ENCODE peak calls at places on chromosomes 2 and 18, in nine cellular contexts. J, I, C, H, E, O, A, S and N are unnamed samples.
A peak's percentile ranks its signal among the peaks of the same experiment; 100 is the strongest.

GRCh38 chr2:111116016-111116746 is 4.5 kb upstream of the BCL2L11 start:
- DNase-seq in H (no peak), I (no peak), C (no peak), E (no peak), J (no peak), S (no peak), A (no peak), O (no peak), N (no peak)

GRCh38 chr2:120740765-120741513 is 5.3 kb downstream of the GLI2 start:
- DNase-seq in O (no peak), E (peak; percentile 44), C (no peak), I (peak; percentile 55), A (no peak), H (no peak), J (peak; percentile 62), S (peak; percentile 55), N (no peak)

GRCh38 chr2:2926009-2926857 is 451.4 kb downstream of the EIPR1 start:
- DNase-seq in H (no peak), J (no peak), I (no peak), E (no peak), O (no peak), C (no peak), A (no peak), S (no peak), N (no peak)

GRCh38 chr2:54053830-54054229 is 61.6 kb upstream of the ACYP2 start:
- DNase-seq in E (no peak), I (no peak), A (no peak), S (no peak), C (no peak), J (no peak), O (no peak), H (no peak), N (no peak)

GRCh38 chr2:42086500-42086953 is 38.7 kb downstream of the PKDCC start:
- DNase-seq in J (peak; percentile 76), I (peak; percentile 83), A (peak; percentile 47), C (no peak), H (peak; percentile 52), S (no peak), O (peak; percentile 75), E (no peak), N (no peak)

GRCh38 chr2:101696272-101697123 is 1.0 kb upstream of the MAP4K4 start:
- DNase-seq in J (peak; percentile 70), I (peak; percentile 36), A (peak; percentile 21), O (peak; percentile 50), S (no peak), C (no peak), H (no peak), E (no peak), N (no peak)

GRCh38 chr2:29304399-29304798 is 189.2 kb downstream of the CLIP4 start:
- DNase-seq in E (no peak), O (peak; percentile 43), I (no peak), A (no peak), C (no peak), S (no peak), J (no peak), H (no peak), N (no peak)

GRCh38 chr2:172058660-172059059 is 26.6 kb upstream of the DLX1 start:
- DNase-seq in I (no peak), C (no peak), S (no peak), O (no peak), A (no peak), H (no peak), E (no peak), J (no peak), N (no peak)

GRCh38 chr2:218716070-218716469 is 5.4 kb downstream of the TTLL4 start:
- DNase-seq in I (peak; percentile 50), J (no peak), S (no peak), A (no peak), E (no peak), C (no peak), O (no peak), H (no peak), N (no peak)

GRCh38 chr18:475202-475624 is 25.3 kb downstream of the COLEC12 start:
- DNase-seq in I (peak; percentile 94), J (no peak), O (peak; percentile 77), H (no peak), E (peak; percentile 86), C (no peak), A (no peak), S (no peak), N (no peak)

GRCh38 chr2:73156539-73157124 is 43.9 kb upstream of the RAB11FIP5 start:
- DNase-seq in C (no peak), S (no peak), E (peak; percentile 63), H (peak; percentile 27), A (peak; percentile 34), J (peak; percentile 79), O (peak; percentile 84), I (peak; percentile 79), N (no peak)

GRCh38 chr2:15531095-15531854 is 29.9 kb downstream of the NBAS start:
- DNase-seq in E (no peak), C (no peak), A (no peak), H (no peak), J (no peak), O (no peak), S (no peak), I (no peak), N (no peak)

GRCh38 chr2:126797622-126798275 is 100.9 kb upstream of the TEX51 start:
- DNase-seq in O (no peak), C (no peak), A (no peak), E (no peak), J (no peak), S (peak; percentile 91), I (no peak), H (no peak), N (no peak)

DNA sequence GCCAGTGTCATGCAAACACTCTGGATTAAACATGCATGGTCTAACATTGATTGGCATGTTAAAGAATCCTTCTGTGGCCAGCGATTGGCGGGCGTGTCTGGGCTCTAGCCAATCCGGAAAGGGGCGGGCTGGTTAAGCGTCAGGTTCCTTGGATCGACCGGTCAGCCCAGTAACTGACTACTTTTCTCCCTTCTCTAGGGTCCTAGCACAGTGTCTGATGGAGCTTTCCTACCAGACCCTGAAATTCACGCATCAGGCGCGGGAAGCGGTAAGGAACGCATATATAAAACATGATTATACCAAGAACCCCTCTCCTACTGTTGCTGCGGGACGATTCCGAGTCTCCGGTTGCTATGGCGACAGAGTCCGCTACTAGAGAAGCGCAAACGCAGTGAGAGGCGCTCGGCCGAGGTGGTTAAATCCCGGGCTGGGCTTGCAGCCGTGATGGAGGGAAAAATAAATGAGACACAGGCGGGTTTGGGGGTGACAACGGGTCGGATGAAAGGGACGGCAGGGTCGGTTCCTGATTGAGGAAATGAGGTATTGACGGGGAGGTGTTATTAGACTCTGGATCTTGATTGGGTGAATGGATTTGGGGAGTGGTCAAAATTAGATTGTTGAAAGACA is 29.4 kb downstream of the KATNAL2 start:
- DNase-seq in A (peak; percentile 69), E (peak; percentile 52), I (peak; percentile 87), S (no peak), J (peak; percentile 84), H (peak; percentile 52), O (peak; percentile 82), C (peak; percentile 39), N (peak; percentile 30)
- H3K4me3 ChIP-seq in A (peak overlapping the region; percentile 92), E (peak overlapping the region; percentile 32), I (peak overlapping the region; percentile 48), S (peak overlapping the region; percentile 52), J (peak overlapping the region; percentile 83), H (no peak overlapping the region), O (peak overlapping the region; percentile 82), C (peak overlapping the region; percentile 52), N (peak overlapping the region; percentile 84)

GRCh38 chr2:238599549-238600505 is 173.1 kb downstream of the ASB1 start:
- DNase-seq in E (no peak), S (no peak), H (no peak), A (no peak), I (no peak), J (no peak), O (no peak), C (no peak), N (no peak)

GRCh38 chr2:238598802-238599530 is 172.2 kb downstream of the ASB1 start:
- DNase-seq in E (no peak), H (no peak), O (no peak), J (no peak), C (no peak), A (no peak), S (no peak), I (no peak), N (no peak)

GRCh38 chr2:238601433-238602222 is 174.9 kb downstream of the ASB1 start:
- DNase-seq in C (no peak), A (peak; percentile 80), E (no peak), S (no peak), I (peak; percentile 88), H (no peak), J (peak; percentile 78), O (peak; percentile 92), N (peak; percentile 26)

GRCh38 chr2:238602223-238602945 is 175.7 kb downstream of the ASB1 start:
- DNase-seq in E (no peak), C (no peak), J (no peak), H (no peak), I (peak; percentile 12), S (no peak), O (no peak), A (no peak), N (no peak)

DNA sequence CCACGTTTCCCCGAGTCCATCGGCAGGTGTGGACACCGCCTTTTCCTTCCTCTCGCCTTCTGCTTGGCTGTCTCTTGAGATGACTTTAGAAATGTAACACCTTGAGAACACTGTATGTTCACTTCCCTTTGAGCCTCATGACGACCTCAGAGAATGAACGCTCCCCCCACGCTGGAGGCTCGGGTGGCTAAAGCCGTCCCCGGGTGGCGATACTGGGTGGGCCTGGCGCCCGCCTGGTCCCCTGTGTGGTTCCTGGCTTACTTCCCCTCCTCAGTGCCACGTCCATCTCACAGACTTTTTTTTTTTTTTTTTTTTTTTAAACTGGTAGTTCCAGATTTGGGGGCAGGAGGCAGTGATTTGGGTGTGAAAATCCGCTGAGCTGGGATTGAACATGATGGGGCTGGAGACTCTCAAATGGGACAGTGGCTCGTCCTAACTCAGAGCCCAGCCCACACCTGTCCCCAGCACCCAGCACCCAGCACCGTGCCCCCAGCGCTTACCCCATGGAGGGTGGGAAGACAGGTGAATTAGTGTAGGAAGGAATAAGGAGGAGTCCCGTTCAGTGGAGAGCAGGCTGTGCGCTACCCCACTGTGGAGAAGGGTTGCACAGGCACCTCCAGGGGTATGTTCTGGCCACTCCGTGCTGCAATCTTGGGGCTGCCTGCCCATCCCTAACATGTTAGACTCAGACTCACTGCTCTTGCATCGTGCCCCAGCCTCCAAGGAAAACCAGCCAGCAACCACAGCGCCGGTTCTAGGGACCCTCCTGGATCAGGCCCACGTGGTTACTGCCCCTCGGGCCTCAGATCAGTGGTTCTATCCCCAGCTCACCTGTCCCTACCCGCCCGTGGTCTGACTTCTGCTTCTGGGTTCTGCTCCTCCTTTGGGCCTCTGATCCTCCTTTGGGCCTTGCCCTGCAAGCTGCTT is 174.0 kb downstream of the ASB1 start:
- DNase-seq in A (no peak), E (no peak), S (no peak), H (no peak), O (peak; percentile 13), I (no peak), C (no peak), J (no peak), N (no peak)
- H3K4me1 ChIP-seq in A (peaks cover 23% of the 10 kb centered on the region), E (peaks cover 20% of the 10 kb centered on the region), S (peaks cover 70% of the 10 kb centered on the region), H (no peaks in the 10 kb centered on the region), O (peaks cover 39% of the 10 kb centered on the region), I (no peaks in the 10 kb centered on the region), C (no peaks in the 10 kb centered on the region), J (peaks cover 40% of the 10 kb centered on the region), N (peaks cover 53% of the 10 kb centered on the region)

GRCh38 chr2:24559714-24560113 is 68.7 kb downstream of the NCOA1 start:
- DNase-seq in A (no peak), C (no peak), E (no peak), J (no peak), O (peak; percentile 14), H (no peak), S (no peak), I (peak; percentile 60), N (no peak)
- H3K4me3 ChIP-seq in A (no peak overlapping the region), C (no peak overlapping the region), E (no peak overlapping the region), J (no peak overlapping the region), O (no peak overlapping the region), H (no peak overlapping the region), S (no peak overlapping the region), I (no peak overlapping the region), N (no peak overlapping the region)

GRCh38 chr2:17753803-17754663 is at the start of the genes GEN1 and SMC6:
- DNase-seq in J (peak; percentile 92), S (peak; percentile 96), O (peak; percentile 94), E (peak; percentile 95), C (peak; percentile 75), A (peak; percentile 83), H (peak; percentile 96), I (peak; percentile 91), N (peak; percentile 58)
- H3K4me1 ChIP-seq in J (peaks cover 10% of the 10 kb centered on the region), S (peaks cover 25% of the 10 kb centered on the region), O (peaks cover 38% of the 10 kb centered on the region), E (peaks cover 18% of the 10 kb centered on the region), C (peaks cover 4% of the 10 kb centered on the region), A (peaks cover 29% of the 10 kb centered on the region), H (peaks cover 10% of the 10 kb centered on the region), I (peaks cover 13% of the 10 kb centered on the region), N (peaks cover 22% of the 10 kb centered on the region)